ENCODE peak calls at places on chromosomes 1 and 21, in nine cellular contexts. F is body of pancreas, I is IMR-90, M is vagina, L is sigmoid colon, N is spleen, Q is heart left ventricle, B is upper lobe of left lung, P is adrenal gland. V is an unnamed sample.

GRCh38 chr1:7930547-7931445 is 9.8 kb downstream of the TNFRSF9 start:
- DNase-seq in M (no peak), F (no peak), P (no peak), N (no peak), B (no peak), Q (no peak), I (no peak), L (no peak), V (no peak)

GRCh38 chr1:228515200-228515834 is 28.1 kb downstream of the RNF187 start:
- DNase-seq in M (no peak), I (peak; percentile 58), Q (no peak), L (no peak), F (peak; percentile 36), N (no peak), B (no peak), P (peak; percentile 50), V (peak; percentile 32)

GRCh38 chr1:190849346-190849745 is 371.7 kb upstream of the BRINP3 start:
- DNase-seq in L (no peak), B (no peak), M (no peak), I (no peak), N (no peak), F (no peak), Q (no peak), P (no peak), V (no peak)

GRCh38 chr1:5427026-5427613 is 565.1 kb downstream of the NPHP4 start:
- DNase-seq in P (no peak), I (no peak), B (no peak), F (no peak), Q (no peak), M (no peak), N (no peak), L (no peak), V (no peak)

GRCh38 chr1:19430121-19431068 is 54.9 kb downstream of the CAPZB start:
- DNase-seq in M (no peak), B (peak; percentile 73), I (peak; percentile 80), F (no peak), Q (no peak), L (peak; percentile 70), N (no peak), P (no peak), V (no peak)

GRCh38 chr21:27813750-27814149 is 846.9 kb upstream of the ADAMTS5 start:
- DNase-seq in Q (no peak), N (no peak), I (no peak), B (peak; percentile 22), L (peak; percentile 79), P (no peak), F (no peak), M (no peak), V (no peak)

GRCh38 chr1:228178737-228179720 is 13.4 kb downstream of the IBA57 start:
- DNase-seq in B (no peak), P (peak; percentile 51), F (no peak), I (peak; percentile 32), Q (no peak), N (peak; percentile 59), M (no peak), L (peak; percentile 74), V (peak; percentile 61)

GRCh38 chr1:25116832-25117231 is 115.5 kb downstream of the SYF2 start:
- DNase-seq in N (no peak), M (no peak), P (no peak), I (no peak), Q (no peak), L (no peak), B (no peak), F (no peak), V (no peak)

GRCh38 chr1:205538211-205538840 is 33.9 kb downstream of the CDK18 start:
- DNase-seq in I (peak; percentile 13), P (peak; percentile 37), N (no peak), B (no peak), Q (no peak), L (peak; percentile 24), M (peak; percentile 85), F (no peak), V (no peak)

GRCh38 chr1:187624812-187625542 is 796.2 kb downstream of the PLA2G4A start:
- DNase-seq in F (no peak), Q (no peak), I (peak; percentile 44), M (no peak), L (no peak), N (no peak), P (no peak), B (no peak), V (no peak)

GRCh38 chr1:184002071-184002470 is 35.5 kb downstream of the COLGALT2 start:
- DNase-seq in B (no peak), M (no peak), N (no peak), Q (peak; percentile 58), F (peak; percentile 68), I (peak; percentile 95), P (peak; percentile 70), L (no peak), V (no peak)

GRCh38 chr21:45167796-45168222 is 93.4 kb downstream of the ADARB1 start:
- DNase-seq in Q (no peak), B (no peak), L (no peak), P (no peak), F (no peak), M (peak; percentile 18), N (no peak), I (peak; percentile 78), V (no peak)

GRCh38 chr1:113940365-113941244 is 11.5 kb downstream of the HIPK1 start:
- DNase-seq in N (no peak), L (no peak), M (no peak), B (no peak), F (no peak), Q (no peak), P (no peak), I (no peak), V (no peak)

GRCh38 chr1:155174334-155175280 is 958 bp downstream of the TRIM46 start:
- DNase-seq in N (peak; percentile 87), I (peak; percentile 15), L (peak; percentile 69), P (peak; percentile 62), Q (no peak), M (peak; percentile 84), B (peak; percentile 77), F (no peak), V (no peak)

GRCh38 chr1:17831619-17832018 is 76.5 kb downstream of the ACTL8 start:
- DNase-seq in F (peak; percentile 27), P (no peak), N (no peak), L (no peak), I (peak; percentile 59), Q (peak; percentile 48), B (no peak), M (no peak), V (no peak)

DNA sequence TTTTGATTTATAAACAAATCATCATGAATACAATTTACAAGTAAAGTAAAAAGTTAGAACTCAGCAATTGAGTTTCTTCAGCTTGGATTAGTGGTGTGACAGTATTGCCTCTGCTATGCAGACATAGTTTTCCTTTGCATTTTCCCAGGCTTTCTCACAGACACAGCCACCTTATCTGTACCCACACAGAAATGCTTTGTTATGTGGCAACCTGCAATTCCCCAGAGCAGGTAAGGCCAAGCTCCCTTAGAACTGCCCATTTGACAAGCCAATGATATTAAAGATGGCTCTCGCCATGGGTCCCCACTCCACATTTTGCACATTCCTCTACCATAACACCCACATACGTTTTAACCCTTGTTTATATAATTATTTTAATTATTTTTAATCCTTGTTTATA is 14.2 kb downstream of the FMO5 start:
- DNase-seq in F (no peak), P (no peak), L (no peak), N (no peak), M (no peak), I (no peak), B (no peak), Q (no peak), V (no peak)
- H3K4me3 ChIP-seq in F (no peak overlapping the region), P (no peak overlapping the region), L (no peak overlapping the region), N (no peak overlapping the region), M (no peak overlapping the region), I (no peak overlapping the region), B (no peak overlapping the region), Q (no peak overlapping the region), V (no peak overlapping the region)

DNA sequence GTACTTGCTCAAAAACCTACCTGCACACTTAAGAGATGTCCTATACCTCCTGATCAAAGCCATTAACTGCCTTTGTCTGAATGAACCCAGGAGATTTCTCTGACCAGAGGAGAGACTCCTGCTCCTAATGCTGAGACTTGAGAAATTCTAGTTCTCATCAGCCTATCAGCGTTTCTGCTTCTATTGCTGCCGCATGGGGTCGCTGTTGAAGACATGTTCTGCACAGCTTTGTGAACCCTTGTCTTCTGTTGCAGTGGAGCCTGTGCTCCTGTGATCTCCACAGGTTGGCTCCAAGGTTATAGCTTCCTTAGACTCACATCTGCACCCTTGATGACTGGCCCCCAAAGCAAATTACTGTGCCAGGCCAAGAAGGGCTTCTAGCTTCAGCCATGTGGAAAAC is 40.2 kb downstream of the EDN2 start:
- DNase-seq in M (no peak), Q (no peak), P (no peak), N (no peak), F (no peak), I (no peak), B (no peak), L (no peak), V (no peak)
- H3K27ac ChIP-seq in M (no peak overlapping the region), Q (peak overlapping the region; percentile 61), P (no peak overlapping the region), N (no peak overlapping the region), F (no peak overlapping the region), I (no peak overlapping the region), B (no peak overlapping the region), L (no peak overlapping the region), V (no peak overlapping the region)

GRCh38 chr1:10209590-10209904 is 823 bp upstream of the KIF1B start:
- DNase-seq in M (no peak), N (no peak), I (no peak), B (no peak), L (no peak), F (no peak), P (no peak), Q (no peak), V (no peak)

GRCh38 chr1:10209905-10210810 is at the start of gene KIF1B:
- DNase-seq in L (peak; percentile 99), F (peak; percentile 99), B (peak; percentile 100), I (peak; percentile 97), M (peak; percentile 97), P (peak; percentile 99), Q (peak; percentile 99), N (peak; percentile 98), V (peak; percentile 99)

GRCh38 chr1:10212476-10212875 is 2.1 kb downstream of the KIF1B start:
- DNase-seq in P (peak; percentile 36), F (no peak), B (no peak), N (no peak), Q (no peak), L (no peak), I (no peak), M (no peak), V (no peak)

GRCh38 chr1:10211805-10212405 is 1.5 kb downstream of the KIF1B start:
- DNase-seq in L (no peak), Q (no peak), P (peak; percentile 71), N (peak; percentile 47), F (no peak), B (no peak), M (peak; percentile 89), I (no peak), V (no peak)

GRCh38 chr1:10210841-10211804 is 753 bp downstream of the KIF1B start:
- DNase-seq in N (peak; percentile 84), F (peak; percentile 97), L (peak; percentile 98), M (peak; percentile 98), B (no peak), I (peak; percentile 91), P (peak; percentile 99), Q (peak; percentile 98), V (peak; percentile 93)
- TF ChIP-seq POLR2A in N (no peak), F (no peak), L (no peak), M (peak; percentile 12), B (no peak), I (peak; percentile 49), P (peak; percentile 43), Q (no peak), V (peak; percentile 28)

DNA sequence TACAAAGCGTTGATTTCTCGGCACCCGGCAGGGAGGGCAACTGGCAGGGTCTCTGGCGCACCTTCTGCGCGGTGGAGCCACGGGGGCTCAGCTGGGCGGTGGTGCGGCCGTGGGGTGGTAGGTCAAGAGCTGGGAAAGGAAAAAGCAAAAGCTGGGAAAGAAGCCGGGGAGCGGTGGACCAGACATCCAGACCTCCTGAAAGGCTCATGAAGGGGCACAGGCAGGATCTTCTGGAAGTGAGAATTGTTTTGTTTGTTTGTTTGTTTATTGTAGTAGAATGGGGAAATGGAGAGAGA is 7.2 kb upstream of the RNU1-1 start:
- DNase-seq in I (no peak), M (no peak), B (peak; percentile 65), L (no peak), F (no peak), N (no peak), Q (no peak), P (no peak), V (no peak)
- H3K4me3 ChIP-seq in I (no peak overlapping the region), M (peak overlapping the region; percentile 3), B (no peak overlapping the region), L (no peak overlapping the region), F (no peak overlapping the region), N (no peak overlapping the region), Q (no peak overlapping the region), P (no peak overlapping the region), V (no peak overlapping the region)